ENCODE peak calls at places on chromosomes 7 and 10, in ten cellular contexts. One of them, this sample, is unnamed.

GRCh38 chr10:23375366-23375765 is 30.8 kb upstream of the C10orf67 start:
- DNase-seq in NB4: no peak
- DNase-seq in activated T-helper 1 cell treated with anti-CD3 and anti-CD28 coated beads, Interleukin-12 subunit alpha, Interleukin-12 subunit beta, Interleukin-2, Interleukin-4 antibody, amounts not matched to agents 30 ng/mL and 10 ng/mL and 1 ng/mL, durations not matched to agents 14 hours and 24 hours and 36 hours: no peak
- DNase-seq in NCI-H526: no peak
- DNase-seq in stomach: no peak
- DNase-seq in RWPE1: peak
- DNase-seq in anterior cingulate cortex: no peak
- DNase-seq in CD8-positive, alpha-beta memory T cell: no peak
- DNase-seq in SK-MEL-5: peak
- DNase-seq in fibroblast of mammary gland: no peak
- DNase-seq in this sample: no peak

GRCh38 chr7:43479543-43479942 is 103.4 kb upstream of the STK17A start:
- DNase-seq in NB4: no peak
- DNase-seq in fibroblast of mammary gland: no peak
- DNase-seq in anterior cingulate cortex: no peak
- DNase-seq in NCI-H526: no peak
- DNase-seq in activated T-helper 1 cell treated with anti-CD3 and anti-CD28 coated beads, Interleukin-12 subunit alpha, Interleukin-12 subunit beta, Interleukin-2, Interleukin-4 antibody, amounts not matched to agents 30 ng/mL and 10 ng/mL and 1 ng/mL, durations not matched to agents 14 hours and 24 hours and 36 hours: no peak
- DNase-seq in stomach: no peak
- DNase-seq in CD8-positive, alpha-beta memory T cell: no peak
- DNase-seq in SK-MEL-5: no peak
- DNase-seq in RWPE1: no peak
- DNase-seq in this sample: no peak

GRCh38 chr10:68406815-68407585 is at the start of gene RUFY2:
- DNase-seq in SK-MEL-5: peak
- DNase-seq in activated T-helper 1 cell treated with anti-CD3 and anti-CD28 coated beads, Interleukin-12 subunit alpha, Interleukin-12 subunit beta, Interleukin-2, Interleukin-4 antibody, amounts not matched to agents 30 ng/mL and 10 ng/mL and 1 ng/mL, durations not matched to agents 14 hours and 24 hours and 36 hours: peak
- DNase-seq in stomach: peak
- DNase-seq in NB4: peak
- DNase-seq in anterior cingulate cortex: peak
- DNase-seq in NCI-H526: peak
- DNase-seq in CD8-positive, alpha-beta memory T cell: peak
- DNase-seq in fibroblast of mammary gland: peak
- DNase-seq in RWPE1: peak
- DNase-seq in this sample: peak

GRCh38 chr10:94334857-94335256 is 27.9 kb downstream of the NOC3L start:
- DNase-seq in activated T-helper 1 cell treated with anti-CD3 and anti-CD28 coated beads, Interleukin-12 subunit alpha, Interleukin-12 subunit beta, Interleukin-2, Interleukin-4 antibody, amounts not matched to agents 30 ng/mL and 10 ng/mL and 1 ng/mL, durations not matched to agents 14 hours and 24 hours and 36 hours: no peak
- DNase-seq in SK-MEL-5: no peak
- DNase-seq in NB4: no peak
- DNase-seq in fibroblast of mammary gland: no peak
- DNase-seq in CD8-positive, alpha-beta memory T cell: no peak
- DNase-seq in stomach: no peak
- DNase-seq in NCI-H526: no peak
- DNase-seq in anterior cingulate cortex: no peak
- DNase-seq in RWPE1: no peak
- DNase-seq in this sample: no peak

GRCh38 chr7:63029207-63029522 is 969.5 kb upstream of the ZNF722 start:
- DNase-seq in activated T-helper 1 cell treated with anti-CD3 and anti-CD28 coated beads, Interleukin-12 subunit alpha, Interleukin-12 subunit beta, Interleukin-2, Interleukin-4 antibody, amounts not matched to agents 30 ng/mL and 10 ng/mL and 1 ng/mL, durations not matched to agents 14 hours and 24 hours and 36 hours: no peak
- DNase-seq in stomach: no peak
- DNase-seq in SK-MEL-5: no peak
- DNase-seq in NB4: no peak
- DNase-seq in anterior cingulate cortex: no peak
- DNase-seq in NCI-H526: no peak
- DNase-seq in fibroblast of mammary gland: no peak
- DNase-seq in CD8-positive, alpha-beta memory T cell: no peak
- DNase-seq in RWPE1: no peak
- DNase-seq in this sample: no peak

GRCh38 chr10:17348111-17349008 is 106.0 kb downstream of the ST8SIA6 start:
- DNase-seq in CD8-positive, alpha-beta memory T cell: no peak
- DNase-seq in NB4: no peak
- DNase-seq in fibroblast of mammary gland: peak
- DNase-seq in NCI-H526: no peak
- DNase-seq in anterior cingulate cortex: no peak
- DNase-seq in activated T-helper 1 cell treated with anti-CD3 and anti-CD28 coated beads, Interleukin-12 subunit alpha, Interleukin-12 subunit beta, Interleukin-2, Interleukin-4 antibody, amounts not matched to agents 30 ng/mL and 10 ng/mL and 1 ng/mL, durations not matched to agents 14 hours and 24 hours and 36 hours: no peak
- DNase-seq in SK-MEL-5: peak
- DNase-seq in stomach: no peak
- DNase-seq in RWPE1: peak
- DNase-seq in this sample: peak

GRCh38 chr7:101075646-101076045 is 9.6 kb upstream of the TRIM56 start:
- DNase-seq in RWPE1: no peak
- DNase-seq in anterior cingulate cortex: no peak
- DNase-seq in stomach: no peak
- DNase-seq in fibroblast of mammary gland: no peak
- DNase-seq in CD8-positive, alpha-beta memory T cell: no peak
- DNase-seq in activated T-helper 1 cell treated with anti-CD3 and anti-CD28 coated beads, Interleukin-12 subunit alpha, Interleukin-12 subunit beta, Interleukin-2, Interleukin-4 antibody, amounts not matched to agents 30 ng/mL and 10 ng/mL and 1 ng/mL, durations not matched to agents 14 hours and 24 hours and 36 hours: no peak
- DNase-seq in NB4: peak
- DNase-seq in NCI-H526: no peak
- DNase-seq in SK-MEL-5: peak
- DNase-seq in this sample: peak

GRCh38 chr7:106426803-106427202 is 142.0 kb upstream of the NAMPT start:
- DNase-seq in RWPE1: no peak
- DNase-seq in NB4: no peak
- DNase-seq in fibroblast of mammary gland: no peak
- DNase-seq in stomach: no peak
- DNase-seq in CD8-positive, alpha-beta memory T cell: no peak
- DNase-seq in SK-MEL-5: no peak
- DNase-seq in NCI-H526: no peak
- DNase-seq in anterior cingulate cortex: no peak
- DNase-seq in activated T-helper 1 cell treated with anti-CD3 and anti-CD28 coated beads, Interleukin-12 subunit alpha, Interleukin-12 subunit beta, Interleukin-2, Interleukin-4 antibody, amounts not matched to agents 30 ng/mL and 10 ng/mL and 1 ng/mL, durations not matched to agents 14 hours and 24 hours and 36 hours: no peak
- DNase-seq in this sample: no peak

GRCh38 chr7:138711007-138711406 is 9.8 kb upstream of the SVOPL start:
- DNase-seq in anterior cingulate cortex: no peak
- DNase-seq in CD8-positive, alpha-beta memory T cell: no peak
- DNase-seq in NCI-H526: no peak
- DNase-seq in RWPE1: no peak
- DNase-seq in NB4: no peak
- DNase-seq in activated T-helper 1 cell treated with anti-CD3 and anti-CD28 coated beads, Interleukin-12 subunit alpha, Interleukin-12 subunit beta, Interleukin-2, Interleukin-4 antibody, amounts not matched to agents 30 ng/mL and 10 ng/mL and 1 ng/mL, durations not matched to agents 14 hours and 24 hours and 36 hours: no peak
- DNase-seq in fibroblast of mammary gland: no peak
- DNase-seq in SK-MEL-5: no peak
- DNase-seq in stomach: no peak
- DNase-seq in this sample: no peak

GRCh38 chr7:81886211-81886764 is 116.4 kb upstream of the HGF start:
- DNase-seq in activated T-helper 1 cell treated with anti-CD3 and anti-CD28 coated beads, Interleukin-12 subunit alpha, Interleukin-12 subunit beta, Interleukin-2, Interleukin-4 antibody, amounts not matched to agents 30 ng/mL and 10 ng/mL and 1 ng/mL, durations not matched to agents 14 hours and 24 hours and 36 hours: no peak
- DNase-seq in fibroblast of mammary gland: no peak
- DNase-seq in SK-MEL-5: no peak
- DNase-seq in anterior cingulate cortex: no peak
- DNase-seq in stomach: no peak
- DNase-seq in NCI-H526: no peak
- DNase-seq in NB4: no peak
- DNase-seq in RWPE1: no peak
- DNase-seq in CD8-positive, alpha-beta memory T cell: no peak
- DNase-seq in this sample: no peak

GRCh38 chr7:50812847-50813475 is 30.3 kb upstream of the GRB10 start:
- DNase-seq in NB4: no peak
- DNase-seq in RWPE1: peak
- DNase-seq in stomach: peak
- DNase-seq in fibroblast of mammary gland: peak
- DNase-seq in NCI-H526: no peak
- DNase-seq in SK-MEL-5: peak
- DNase-seq in activated T-helper 1 cell treated with anti-CD3 and anti-CD28 coated beads, Interleukin-12 subunit alpha, Interleukin-12 subunit beta, Interleukin-2, Interleukin-4 antibody, amounts not matched to agents 30 ng/mL and 10 ng/mL and 1 ng/mL, durations not matched to agents 14 hours and 24 hours and 36 hours: no peak
- DNase-seq in anterior cingulate cortex: no peak
- DNase-seq in CD8-positive, alpha-beta memory T cell: no peak
- DNase-seq in this sample: no peak

GRCh38 chr7:156954941-156955340 is 5.4 kb downstream of the NOM1 start:
- DNase-seq in anterior cingulate cortex: no peak
- DNase-seq in CD8-positive, alpha-beta memory T cell: no peak
- DNase-seq in RWPE1: no peak
- DNase-seq in activated T-helper 1 cell treated with anti-CD3 and anti-CD28 coated beads, Interleukin-12 subunit alpha, Interleukin-12 subunit beta, Interleukin-2, Interleukin-4 antibody, amounts not matched to agents 30 ng/mL and 10 ng/mL and 1 ng/mL, durations not matched to agents 14 hours and 24 hours and 36 hours: no peak
- DNase-seq in NCI-H526: no peak
- DNase-seq in fibroblast of mammary gland: no peak
- DNase-seq in SK-MEL-5: no peak
- DNase-seq in NB4: no peak
- DNase-seq in stomach: no peak
- DNase-seq in this sample: no peak

GRCh38 chr7:45035909-45036308 is 35.9 kb downstream of the CCM2 start:
- DNase-seq in NCI-H526: no peak
- DNase-seq in SK-MEL-5: no peak
- DNase-seq in fibroblast of mammary gland: no peak
- DNase-seq in NB4: no peak
- DNase-seq in RWPE1: no peak
- DNase-seq in anterior cingulate cortex: no peak
- DNase-seq in activated T-helper 1 cell treated with anti-CD3 and anti-CD28 coated beads, Interleukin-12 subunit alpha, Interleukin-12 subunit beta, Interleukin-2, Interleukin-4 antibody, amounts not matched to agents 30 ng/mL and 10 ng/mL and 1 ng/mL, durations not matched to agents 14 hours and 24 hours and 36 hours: no peak
- DNase-seq in CD8-positive, alpha-beta memory T cell: no peak
- DNase-seq in stomach: no peak
- DNase-seq in this sample: no peak

GRCh38 chr7:38306136-38306535 is 32.7 kb upstream of the TARP start:
- DNase-seq in SK-MEL-5: no peak
- DNase-seq in CD8-positive, alpha-beta memory T cell: no peak
- DNase-seq in activated T-helper 1 cell treated with anti-CD3 and anti-CD28 coated beads, Interleukin-12 subunit alpha, Interleukin-12 subunit beta, Interleukin-2, Interleukin-4 antibody, amounts not matched to agents 30 ng/mL and 10 ng/mL and 1 ng/mL, durations not matched to agents 14 hours and 24 hours and 36 hours: no peak
- DNase-seq in NB4: no peak
- DNase-seq in NCI-H526: no peak
- DNase-seq in anterior cingulate cortex: no peak
- DNase-seq in fibroblast of mammary gland: peak
- DNase-seq in RWPE1: no peak
- DNase-seq in stomach: no peak
- DNase-seq in this sample: no peak

This sample was measured in COLO829.